ENCODE peak calls at places on chromosome 4, in ten cellular contexts. P is A549, I is GM23338, W is fibroblast of lung, B is mammary epithelial cell, F is GM12878, S is H9, G is SK-N-SH, O is IMR-90, K is keratinocyte. A is an unnamed sample.
A peak's percentile ranks its signal among the peaks of the same experiment; 100 is the strongest.

GRCh38 chr4:150123073-150123472 is 44.8 kb downstream of the DCLK2 start:
- DNase-seq in K (no peak), O (no peak), F (no peak), I (no peak), W (no peak), B (no peak), P (no peak), G (no peak), S (no peak), A (no peak)

GRCh38 chr4:106315476-106315967 is 487 bp downstream of the TBCK start:
- DNase-seq in I (no peak), B (peak; percentile 92), G (no peak), P (no peak), O (peak; percentile 34), K (peak; percentile 45), W (peak; percentile 17), S (no peak), F (no peak), A (peak; percentile 23)

GRCh38 chr4:167779280-167779679 is 313.1 kb upstream of the ANXA10 start:
- DNase-seq in O (no peak), K (no peak), G (no peak), S (no peak), W (peak; percentile 15), I (peak; percentile 17), B (no peak), F (no peak), P (peak; percentile 6), A (no peak)

GRCh38 chr4:140344111-140344510 is 29.3 kb upstream of the SCOC start:
- DNase-seq in F (no peak), S (no peak), I (no peak), G (no peak), B (no peak), K (no peak), P (no peak), W (peak; percentile 56), O (no peak), A (peak; percentile 40)

GRCh38 chr4:102842367-102842766 is 15.0 kb upstream of the UBE2D3 start:
- DNase-seq in P (no peak), G (no peak), W (no peak), S (no peak), O (no peak), K (no peak), I (no peak), B (no peak), F (no peak), A (no peak)

GRCh38 chr4:117134386-117134785 is 49.0 kb upstream of the TRAM1L1 start:
- DNase-seq in P (peak; percentile 36), I (peak; percentile 76), O (peak; percentile 84), S (peak; percentile 37), F (peak; percentile 0), G (peak; percentile 30), B (peak; percentile 71), W (peak; percentile 82), K (peak; percentile 5), A (peak; percentile 85)

GRCh38 chr4:7772708-7773385 is 166.8 kb downstream of the AFAP1 start:
- DNase-seq in S (peak; percentile 28), W (peak; percentile 32), G (no peak), F (no peak), P (no peak), B (no peak), O (no peak), K (no peak), I (no peak), A (no peak)

GRCh38 chr4:4338632-4339031 is 48.3 kb upstream of the NSG1 start:
- DNase-seq in S (no peak), G (no peak), W (no peak), F (no peak), O (no peak), I (no peak), B (no peak), K (no peak), P (no peak), A (no peak)

GRCh38 chr4:175674219-175674618 is 137.8 kb downstream of the GPM6A start:
- DNase-seq in F (no peak), B (no peak), K (no peak), I (peak; percentile 35), O (no peak), G (no peak), S (peak; percentile 35), W (no peak), P (no peak), A (no peak)

GRCh38 chr4:106614446-106614845 is 245.9 kb upstream of the GIMD1 start:
- DNase-seq in G (no peak), K (no peak), W (no peak), S (no peak), P (peak; percentile 1), I (no peak), B (no peak), O (peak; percentile 35), F (no peak), A (peak; percentile 24)

GRCh38 chr4:27692098-27692679 is 831.5 kb downstream of the STIM2 start:
- DNase-seq in P (peak; percentile 27), G (peak; percentile 15), O (peak; percentile 29), F (no peak), W (peak; percentile 33), S (peak; percentile 61), B (peak; percentile 32), I (peak; percentile 75), K (no peak), A (peak; percentile 3)
- TF ChIP-seq CTCF in P (no peak), G (peak; percentile 67), O (peak; percentile 37), F (peak; percentile 53), W (peak; percentile 58), S (peak; percentile 77), B (peak; percentile 57), I (peak; percentile 83), K (peak; percentile 61), A (peak; percentile 53)

DNA sequence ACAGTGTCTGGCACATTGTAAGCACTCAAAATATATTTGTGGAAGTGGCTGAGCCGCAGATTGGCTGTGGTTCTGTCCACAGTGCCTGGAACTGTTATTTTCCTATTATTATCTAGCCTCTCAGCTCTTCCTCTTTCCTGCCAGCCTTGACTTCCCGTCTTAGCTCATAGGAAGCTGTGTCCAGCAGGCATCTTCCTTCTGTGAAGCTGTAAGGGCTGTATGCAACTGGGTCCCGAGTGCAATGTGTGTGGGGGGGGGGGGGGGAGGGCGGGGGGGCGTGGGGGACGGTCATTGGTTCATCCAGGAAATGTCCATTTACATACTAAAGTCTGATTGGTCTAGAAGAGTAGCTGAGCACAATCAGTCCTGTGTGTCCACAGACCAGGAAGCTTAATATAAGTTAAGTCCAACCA is 210.7 kb downstream of the PDGFRA start:
- DNase-seq in F (no peak), W (peak; percentile 65), G (peak; percentile 65), S (no peak), B (peak; percentile 47), K (no peak), O (peak; percentile 41), I (no peak), P (no peak), A (peak; percentile 48)
- H3K27ac ChIP-seq in F (no peak overlapping the region), W (no peak overlapping the region), G (no peak overlapping the region), S (no peak overlapping the region), B (no peak overlapping the region), K (no peak overlapping the region), O (no peak overlapping the region), I (no peak overlapping the region), P (no peak overlapping the region), A (no peak overlapping the region)

GRCh38 chr4:38123555-38123954 is 163.4 kb downstream of the PTTG2 start:
- DNase-seq in I (no peak), K (no peak), B (no peak), G (no peak), S (no peak), F (no peak), O (no peak), P (no peak), W (no peak), A (no peak)
- H3K4me2 ChIP-seq in I (no peak overlapping the region), K (no peak overlapping the region), B (no peak overlapping the region), G (no peak overlapping the region), S (no peak overlapping the region), F (peak overlapping the region; percentile 57), O (no peak overlapping the region), P (no peak overlapping the region), W (no peak overlapping the region), A (no peak overlapping the region)

GRCh38 chr4:147513952-147514351 is 33.1 kb downstream of the EDNRA start:
- DNase-seq in W (no peak), O (no peak), P (no peak), G (no peak), F (no peak), I (peak; percentile 16), K (no peak), S (no peak), B (no peak), A (no peak)
- TF ChIP-seq CTCF in W (no peak), O (peak; percentile 14), P (no peak), G (peak; percentile 30), F (no peak), I (no peak), K (no peak), S (peak; percentile 44), B (peak; percentile 16), A (peak; percentile 12)